ENCODE peak calls at places on chromosomes 1 and 21, in seven cellular contexts. One of them, this sample, is unnamed.

GRCh38 chr21:41766883-41767605 is at the start of gene RIPK4:
- DNase-seq in amniotic stem cell: no peak
- DNase-seq in Calu3: peak; percentile 83
- DNase-seq in NCI-H1105 treated with DMSO at 0.1 percent for 48 hours: peak; percentile 82
- DNase-seq in NCI-H774: peak; percentile 66
- DNase-seq in effector memory CD4-positive, alpha-beta T cell: peak; percentile 10
- DNase-seq in endothelial cell: peak; percentile 65
- DNase-seq in this sample: no peak

GRCh38 chr1:66779475-66780078 is 21.5 kb downstream of the INSL5 start:
- DNase-seq in amniotic stem cell: no peak
- DNase-seq in Calu3: no peak
- DNase-seq in NCI-H1105 treated with DMSO at 0.1 percent for 48 hours: no peak
- DNase-seq in NCI-H774: no peak
- DNase-seq in effector memory CD4-positive, alpha-beta T cell: no peak
- DNase-seq in endothelial cell: no peak
- DNase-seq in this sample: no peak

GRCh38 chr1:201361652-201362504 is 15.6 kb downstream of the TNNT2 start:
- DNase-seq in amniotic stem cell: no peak
- DNase-seq in Calu3: peak; percentile 75
- DNase-seq in NCI-H1105 treated with DMSO at 0.1 percent for 48 hours: peak; percentile 25
- DNase-seq in NCI-H774: peak; percentile 10
- DNase-seq in effector memory CD4-positive, alpha-beta T cell: no peak
- DNase-seq in endothelial cell: peak; percentile 73
- DNase-seq in this sample: peak; percentile 62

GRCh38 chr1:2229032-2229920 is 1.2 kb downstream of the SKI start:
- DNase-seq in amniotic stem cell: no peak
- DNase-seq in Calu3: peak; percentile 41
- DNase-seq in NCI-H1105 treated with DMSO at 0.1 percent for 48 hours: peak; percentile 69
- DNase-seq in NCI-H774: no peak
- DNase-seq in effector memory CD4-positive, alpha-beta T cell: no peak
- DNase-seq in endothelial cell: peak; percentile 57
- DNase-seq in this sample: peak; percentile 85

GRCh38 chr21:44870748-44871495 is 2.6 kb downstream of the PTTG1IP start:
- DNase-seq in amniotic stem cell: no peak
- DNase-seq in Calu3: no peak
- DNase-seq in NCI-H1105 treated with DMSO at 0.1 percent for 48 hours: no peak
- DNase-seq in NCI-H774: no peak
- DNase-seq in effector memory CD4-positive, alpha-beta T cell: no peak
- DNase-seq in endothelial cell: no peak
- DNase-seq in this sample: no peak

GRCh38 chr1:84836145-84836544 is 56.9 kb downstream of the LPAR3 start:
- DNase-seq in amniotic stem cell: no peak
- DNase-seq in Calu3: peak; percentile 55
- DNase-seq in NCI-H1105 treated with DMSO at 0.1 percent for 48 hours: no peak
- DNase-seq in NCI-H774: no peak
- DNase-seq in effector memory CD4-positive, alpha-beta T cell: no peak
- DNase-seq in endothelial cell: no peak
- DNase-seq in this sample: no peak

GRCh38 chr1:212346586-212346985 is 61.4 kb downstream of the PPP2R5A start:
- DNase-seq in amniotic stem cell: no peak
- DNase-seq in Calu3: no peak
- DNase-seq in NCI-H1105 treated with DMSO at 0.1 percent for 48 hours: no peak
- DNase-seq in NCI-H774: no peak
- DNase-seq in effector memory CD4-positive, alpha-beta T cell: no peak
- DNase-seq in endothelial cell: no peak
- DNase-seq in this sample: no peak

GRCh38 chr1:202659541-202659940 is 50.7 kb downstream of the SYT2 start:
- DNase-seq in amniotic stem cell: no peak
- DNase-seq in Calu3: no peak
- DNase-seq in NCI-H1105 treated with DMSO at 0.1 percent for 48 hours: no peak
- DNase-seq in NCI-H774: no peak
- DNase-seq in effector memory CD4-positive, alpha-beta T cell: no peak
- DNase-seq in endothelial cell: no peak
- DNase-seq in this sample: no peak

GRCh38 chr1:3014041-3014440 is 7.2 kb upstream of the ACTRT2 start:
- DNase-seq in amniotic stem cell: no peak
- DNase-seq in Calu3: no peak
- DNase-seq in NCI-H1105 treated with DMSO at 0.1 percent for 48 hours: no peak
- DNase-seq in NCI-H774: no peak
- DNase-seq in effector memory CD4-positive, alpha-beta T cell: no peak
- DNase-seq in endothelial cell: no peak
- DNase-seq in this sample: no peak

This sample was measured in retina.